ENCODE peak calls at places on chromosomes 2 and 18, in four cellular contexts. P, Y, B and F are unnamed samples.
A peak's percentile ranks its signal among the peaks of the same experiment; 100 is the strongest.

GRCh38 chr2:68771211-68771721 is 36.7 kb downstream of the ARHGAP25 start:
- DNase-seq in Y (peak; percentile 78), B (no peak), P (no peak), F (no peak)

GRCh38 chr2:202270487-202270886 is 4.9 kb downstream of the NOP58 start:
- DNase-seq in B (no peak), Y (no peak), P (no peak), F (no peak)

GRCh38 chr2:195106681-195107380 is 550.2 kb upstream of the SLC39A10 start:
- DNase-seq in Y (no peak), B (no peak), P (no peak), F (no peak)

GRCh38 chr2:54624611-54625071 is 98.8 kb upstream of the EML6 start:
- DNase-seq in Y (peak; percentile 78), B (peak; percentile 81), P (no peak), F (no peak)

GRCh38 chr2:113240915-113241911 is 37.5 kb downstream of the PAX8 start:
- DNase-seq in Y (peak; percentile 98), B (peak; percentile 98), P (no peak), F (no peak)

GRCh38 chr2:7378642-7379041 is 461.4 kb downstream of the RNF144A start:
- DNase-seq in B (no peak), Y (no peak), P (no peak), F (no peak)

GRCh38 chr2:48175656-48176055 is 269.4 kb upstream of the FBXO11 start:
- DNase-seq in B (no peak), P (no peak), Y (no peak), F (no peak)

GRCh38 chr18:77099501-77100370 is 32.8 kb downstream of the MBP start:
- DNase-seq in P (no peak), B (no peak), Y (no peak), F (no peak)

GRCh38 chr2:108643450-108643849 is 75.8 kb upstream of the RANBP2 start:
- DNase-seq in B (no peak), Y (no peak), P (no peak), F (no peak)

DNA sequence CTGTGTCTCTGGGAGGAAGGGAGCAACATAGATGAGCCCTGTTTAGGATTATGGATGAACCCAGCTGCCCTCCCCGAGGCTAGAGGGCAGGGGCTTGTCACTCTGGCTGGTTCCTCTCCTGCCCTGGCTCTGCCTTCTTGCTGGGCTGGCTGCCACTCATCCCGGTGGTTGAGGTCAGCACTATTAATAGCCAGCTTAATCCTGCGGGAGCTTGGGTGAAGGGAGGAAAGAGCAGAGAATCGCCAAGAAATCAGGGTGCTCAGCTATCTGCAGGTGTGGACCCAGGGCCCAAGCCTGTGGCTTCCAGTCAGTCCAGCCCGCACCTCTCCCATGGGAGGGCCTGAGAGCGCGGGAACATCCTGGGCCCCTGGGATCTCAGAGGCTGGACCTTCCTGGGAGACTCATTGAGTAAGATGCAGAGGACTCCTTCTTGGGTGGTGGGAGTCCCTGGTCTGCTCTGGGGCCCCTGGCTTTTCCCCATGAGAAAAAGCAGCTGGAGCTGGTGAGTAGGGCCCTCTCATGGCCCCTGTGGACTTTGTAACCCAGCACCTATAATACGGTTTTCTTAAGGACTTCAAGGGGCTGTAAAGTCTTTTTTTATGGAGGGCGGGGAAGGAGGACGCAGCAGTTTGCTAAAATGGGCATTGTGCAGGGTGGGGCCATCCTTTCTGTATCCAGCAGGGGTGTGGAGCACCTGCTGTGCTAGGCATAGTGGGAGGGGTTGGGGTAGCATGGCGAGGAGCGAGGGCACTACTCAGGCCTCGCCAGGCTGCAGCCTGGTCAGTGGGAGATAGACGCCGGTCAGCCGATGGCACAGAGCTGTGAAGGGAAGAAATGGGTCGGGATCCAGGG is 27.4 kb upstream of the CNNM3 start:
- DNase-seq in B (no peak), Y (peak; percentile 34), P (no peak), F (no peak)
- H2AK5ac ChIP-seq in B (no peak overlapping the region), Y (no peak overlapping the region), P (no peak overlapping the region), F (no peak overlapping the region)

GRCh38 chr2:204453730-204454167 is 91.5 kb upstream of the PARD3B start:
- DNase-seq in P (peak; percentile 50), B (no peak), Y (peak; percentile 95), F (no peak)
- H2BK12ac ChIP-seq in P (peak overlapping the region; percentile 94), B (peak overlapping the region; percentile 100), Y (peak overlapping the region; percentile 55), F (peak overlapping the region; percentile 64)

DNA sequence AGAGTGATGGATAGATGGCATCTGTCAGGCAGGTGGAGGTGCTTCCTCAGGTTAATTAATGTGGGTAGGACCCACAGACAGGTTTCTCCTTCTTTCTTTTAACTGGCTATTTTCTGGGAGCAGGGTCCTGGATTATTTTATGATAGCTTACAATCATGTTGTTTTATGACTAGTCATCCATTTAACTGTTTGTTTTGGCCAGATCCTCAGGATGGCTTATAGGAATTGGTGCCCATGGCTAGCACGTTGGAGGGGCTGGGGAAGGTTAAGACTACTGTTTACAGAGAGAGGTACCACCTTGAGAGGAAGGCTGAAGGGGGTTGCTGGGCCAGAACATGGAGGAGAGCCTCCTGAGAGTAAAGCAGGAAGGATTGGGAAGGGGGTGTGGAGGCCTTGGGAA is 78.0 kb upstream of the MGAT5 start:
- DNase-seq in P (no peak), Y (no peak), B (no peak), F (no peak)
- H3K36me3 ChIP-seq in P (no peaks in the 10 kb centered on the region), Y (no peaks in the 10 kb centered on the region), B (no peaks in the 10 kb centered on the region), F (no peaks in the 10 kb centered on the region)

GRCh38 chr2:139813340-139813739 is 1033.2 kb upstream of the NXPH2 start:
- DNase-seq in P (no peak), B (no peak), Y (no peak), F (no peak)
- H2AK5ac ChIP-seq in P (no peak overlapping the region), B (no peak overlapping the region), Y (no peak overlapping the region), F (no peak overlapping the region)

GRCh38 chr2:231512222-231512621 is 18.0 kb downstream of the NMUR1 start:
- DNase-seq in Y (no peak), P (no peak), B (no peak), F (no peak)
- H2BK12ac ChIP-seq in Y (no peak overlapping the region), P (no peak overlapping the region), B (no peak overlapping the region), F (no peak overlapping the region)

GRCh38 chr18:51082571-51083264 is 52.7 kb downstream of the SMAD4 start:
- DNase-seq in Y (no peak), B (no peak), P (no peak), F (no peak)
- H3K36me3 ChIP-seq in Y (peaks cover 95% of the 10 kb centered on the region), B (peaks cover 13% of the 10 kb centered on the region), P (peaks cover 72% of the 10 kb centered on the region), F (peaks cover 12% of the 10 kb centered on the region)

DNA sequence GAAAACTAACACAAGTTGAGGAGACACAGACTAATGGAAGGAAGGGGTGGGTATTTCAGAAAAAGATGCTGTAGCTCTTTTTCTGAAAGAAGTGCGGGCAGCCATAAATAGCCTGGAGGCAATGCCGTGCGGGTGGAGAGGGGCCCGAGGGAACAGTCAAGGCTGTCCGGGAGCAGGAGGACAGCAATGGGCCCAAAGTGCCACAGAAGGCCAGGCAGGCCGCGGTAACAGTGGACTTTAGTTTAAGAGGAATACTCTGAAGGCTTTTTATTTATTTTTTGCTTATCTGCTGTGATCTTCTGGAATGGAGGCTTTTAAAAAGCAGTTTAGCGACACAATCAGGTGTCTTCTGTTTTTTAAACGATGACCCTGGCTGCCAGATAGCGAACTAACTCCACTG is 2.8 kb downstream of the ITGB1BP1 start:
- DNase-seq in P (no peak), Y (no peak), B (no peak), F (no peak)
- H2AK5ac ChIP-seq in P (no peak overlapping the region), Y (no peak overlapping the region), B (no peak overlapping the region), F (no peak overlapping the region)

GRCh38 chr2:63614983-63615945 is 26.5 kb downstream of the MDH1 start:
- DNase-seq in Y (peak; percentile 28), P (peak; percentile 70), B (peak; percentile 54), F (no peak)

GRCh38 chr2:63614448-63614968 is 25.7 kb downstream of the MDH1 start:
- DNase-seq in Y (peak; percentile 26), P (no peak), B (peak; percentile 54), F (peak; percentile 20)

GRCh38 chr2:63619328-63619727 is 30.6 kb downstream of the MDH1 start:
- DNase-seq in P (no peak), Y (no peak), B (no peak), F (no peak)

GRCh38 chr2:63617360-63617759 is 28.6 kb downstream of the MDH1 start:
- DNase-seq in P (no peak), Y (no peak), B (no peak), F (no peak)

DNA sequence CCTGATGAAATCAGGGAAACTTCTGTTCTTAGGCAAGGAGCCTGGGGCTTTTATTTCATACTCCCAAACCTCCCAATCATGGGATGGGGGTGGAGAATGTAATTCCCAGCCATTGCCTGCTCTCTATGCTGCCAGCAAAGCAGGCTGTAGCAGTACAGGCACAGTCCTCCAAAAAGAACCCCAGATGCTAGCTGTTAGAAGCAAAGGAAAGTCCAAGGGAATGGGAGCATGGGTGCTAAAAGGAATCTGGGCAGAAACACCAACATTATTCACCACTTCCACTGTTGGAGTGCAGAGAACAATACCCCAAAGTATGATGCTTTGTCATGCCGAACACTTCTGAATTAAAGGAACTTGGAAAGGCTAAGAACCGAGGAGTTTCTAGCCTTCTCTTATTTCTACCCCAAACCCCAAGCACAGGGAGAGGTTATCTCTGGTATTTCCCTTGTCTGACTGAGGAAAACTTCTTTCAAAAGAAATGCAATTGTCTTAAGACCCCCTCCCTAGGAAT is 24.7 kb downstream of the MDH1 start:
- DNase-seq in B (no peak), Y (peak; percentile 5), P (no peak), F (no peak)
- H2BK12ac ChIP-seq in B (peak overlapping the region; percentile 96), Y (no peak overlapping the region), P (peak overlapping the region; percentile 93), F (no peak overlapping the region)

GRCh38 chr2:96865654-96866053 is 4.2 kb downstream of the SEMA4C start:
- DNase-seq in B (no peak), Y (no peak), P (no peak), F (no peak)
- H3K36me3 ChIP-seq in B (peaks cover 69% of the 10 kb centered on the region), Y (peaks cover 62% of the 10 kb centered on the region), P (peaks cover 64% of the 10 kb centered on the region), F (peaks cover 58% of the 10 kb centered on the region)